ENCODE peak calls at places on chromosomes 11 and 22, in ten cellular contexts. U is HCT116, B is A549, Q is IMR-90, A is GM23338, R is K562, Y is GM23248, S is OCI-LY7, I is fibroblast of lung, L is neural progenitor cell. X is an unnamed sample.

GRCh38 chr11:27806122-27806521 is 105.9 kb upstream of the BDNF start:
- DNase-seq in U (no peak), B (no peak), Q (no peak), A (peak; percentile 35), R (peak; percentile 6), Y (no peak), S (no peak), I (no peak), L (peak; percentile 26), X (no peak)

GRCh38 chr22:45604239-45604711 is 67.4 kb upstream of the ATXN10 start:
- DNase-seq in U (no peak), B (peak; percentile 85), Q (peak; percentile 48), A (no peak), R (no peak), Y (peak; percentile 68), S (no peak), I (no peak), L (no peak), X (no peak)

GRCh38 chr11:59207988-59208432 is 4.7 kb downstream of the MPEG1 start:
- DNase-seq in U (no peak), B (peak; percentile 17), Q (peak; percentile 91), A (peak; percentile 81), R (peak; percentile 38), Y (peak; percentile 77), S (peak; percentile 68), I (peak; percentile 72), L (peak; percentile 62), X (peak; percentile 69)

GRCh38 chr22:50705851-50706351 is 32.1 kb upstream of the ACR start:
- DNase-seq in U (no peak), B (no peak), Q (no peak), A (no peak), R (no peak), Y (no peak), S (no peak), I (no peak), L (no peak), X (no peak)

GRCh38 chr22:44686873-44687600 is 15.0 kb upstream of the PRR5 start:
- DNase-seq in U (no peak), B (no peak), Q (peak; percentile 81), A (no peak), R (no peak), Y (no peak), S (no peak), I (peak; percentile 55), L (no peak), X (no peak)

GRCh38 chr11:313787-314547 is at the start of gene IFITM1:
- DNase-seq in U (no peak), B (no peak), Q (peak; percentile 84), A (peak; percentile 87), R (peak; percentile 84), Y (peak; percentile 85), S (peak; percentile 73), I (peak; percentile 86), L (peak; percentile 60), X (peak; percentile 19)

GRCh38 chr11:36196476-36197099 is 92.6 kb downstream of the COMMD9 start:
- DNase-seq in U (no peak), B (no peak), Q (peak; percentile 7), A (no peak), R (no peak), Y (no peak), S (no peak), I (peak; percentile 33), L (peak; percentile 28), X (no peak)

GRCh38 chr11:131955901-131956300 is 585.5 kb downstream of the NTM start:
- DNase-seq in U (no peak), B (no peak), Q (no peak), A (peak; percentile 12), R (no peak), Y (no peak), S (no peak), I (peak; percentile 3), L (no peak), X (no peak)

GRCh38 chr22:35355744-35356420 is 25.0 kb upstream of the HMOX1 start:
- DNase-seq in U (no peak), B (no peak), Q (peak; percentile 23), A (no peak), R (no peak), Y (peak; percentile 45), S (no peak), I (peak; percentile 27), L (no peak), X (no peak)

GRCh38 chr22:35350539-35351503 is 30.1 kb upstream of the HMOX1 start:
- DNase-seq in U (peak; percentile 81), B (peak; percentile 85), Q (peak; percentile 89), A (peak; percentile 92), R (peak; percentile 87), Y (peak; percentile 97), S (peak; percentile 93), I (peak; percentile 91), L (peak; percentile 93), X (peak; percentile 81)

GRCh38 chr22:35354068-35354467 is 26.8 kb upstream of the HMOX1 start:
- DNase-seq in U (no peak), B (no peak), Q (no peak), A (no peak), R (no peak), Y (no peak), S (no peak), I (no peak), L (no peak), X (no peak)

GRCh38 chr22:35352214-35353111 is 28.4 kb upstream of the HMOX1 start:
- DNase-seq in U (no peak), B (peak; percentile 30), Q (no peak), A (peak; percentile 83), R (peak; percentile 19), Y (peak; percentile 45), S (peak; percentile 91), I (no peak), L (peak; percentile 74), X (peak; percentile 19)

DNA sequence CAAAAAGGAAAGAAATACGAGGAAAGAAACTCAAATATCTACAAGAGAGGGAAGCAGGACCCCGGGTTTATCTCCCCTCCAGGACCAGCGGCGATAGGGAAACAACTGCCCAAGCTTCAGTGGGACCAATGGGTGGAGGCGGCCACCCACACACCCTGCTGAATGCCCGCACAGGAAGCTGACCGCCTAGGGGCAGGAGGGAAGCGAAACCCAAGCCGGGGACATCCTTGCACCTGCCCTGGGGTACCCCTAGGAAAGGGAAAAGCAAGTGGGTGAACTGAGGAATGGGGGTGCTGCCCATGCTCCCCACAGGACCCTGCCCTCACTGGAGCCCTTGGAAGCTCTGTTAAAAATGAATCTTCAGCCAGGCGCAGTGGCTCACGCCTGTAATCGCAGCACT is 27.6 kb upstream of the HMOX1 start:
- DNase-seq in U (no peak), B (no peak), Q (no peak), A (no peak), R (no peak), Y (no peak), S (peak; percentile 46), I (no peak), L (no peak), X (no peak)
- H3K4me2 ChIP-seq in U (no peak overlapping the region), B (no peak overlapping the region), Q (no peak overlapping the region), A (no peak overlapping the region), R (no peak overlapping the region), Y (no peak overlapping the region), S (peak overlapping the region; percentile 88), I (no peak overlapping the region), L (no peak overlapping the region), X (no peak overlapping the region)

DNA sequence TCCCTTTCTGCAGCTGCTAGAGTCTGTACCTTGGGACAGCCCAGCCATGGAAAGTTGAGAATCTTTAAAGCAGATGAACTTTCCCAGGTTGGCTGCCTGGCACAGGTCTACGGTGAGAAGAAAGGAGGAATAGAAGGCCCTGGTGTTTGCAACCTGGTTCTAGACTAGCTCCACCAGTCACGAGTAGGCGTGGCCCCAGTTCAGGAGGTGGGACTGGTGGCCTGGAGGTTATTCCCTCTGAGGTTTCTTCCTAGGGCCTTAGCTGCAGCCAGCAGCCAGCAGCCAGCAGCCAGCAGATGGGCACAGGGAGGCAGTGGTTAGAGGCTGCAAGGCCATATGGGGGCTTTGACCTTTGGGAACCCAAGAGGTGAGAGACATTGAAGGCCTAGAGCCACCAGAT is 40.9 kb downstream of the PRDM11 start:
- DNase-seq in U (no peak), B (no peak), Q (no peak), A (no peak), R (no peak), Y (no peak), S (no peak), I (no peak), L (no peak), X (no peak)
- H3K4me3 ChIP-seq in U (no peak overlapping the region), B (no peak overlapping the region), Q (no peak overlapping the region), A (no peak overlapping the region), R (no peak overlapping the region), Y (no peak overlapping the region), S (no peak overlapping the region), I (no peak overlapping the region), L (no peak overlapping the region), X (no peak overlapping the region)

GRCh38 chr22:19574247-19574646 is 50.0 kb upstream of the CLDN5 start:
- DNase-seq in U (no peak), B (no peak), Q (no peak), A (no peak), R (peak; percentile 41), Y (no peak), S (no peak), I (no peak), L (no peak), X (no peak)

GRCh38 chr22:19577422-19577966 is 53.3 kb upstream of the CLDN5 start:
- DNase-seq in U (no peak), B (no peak), Q (no peak), A (peak; percentile 24), R (peak; percentile 44), Y (no peak), S (no peak), I (no peak), L (no peak), X (no peak)

GRCh38 chr22:19578180-19579004 is 54.2 kb upstream of the CLDN5 start:
- DNase-seq in U (no peak), B (no peak), Q (no peak), A (no peak), R (peak; percentile 80), Y (no peak), S (no peak), I (no peak), L (no peak), X (no peak)

GRCh38 chr22:19579113-19579811 is 55.1 kb upstream of the CLDN5 start:
- DNase-seq in U (no peak), B (no peak), Q (no peak), A (no peak), R (peak; percentile 46), Y (no peak), S (peak; percentile 14), I (peak; percentile 4), L (no peak), X (peak; percentile 35)

DNA sequence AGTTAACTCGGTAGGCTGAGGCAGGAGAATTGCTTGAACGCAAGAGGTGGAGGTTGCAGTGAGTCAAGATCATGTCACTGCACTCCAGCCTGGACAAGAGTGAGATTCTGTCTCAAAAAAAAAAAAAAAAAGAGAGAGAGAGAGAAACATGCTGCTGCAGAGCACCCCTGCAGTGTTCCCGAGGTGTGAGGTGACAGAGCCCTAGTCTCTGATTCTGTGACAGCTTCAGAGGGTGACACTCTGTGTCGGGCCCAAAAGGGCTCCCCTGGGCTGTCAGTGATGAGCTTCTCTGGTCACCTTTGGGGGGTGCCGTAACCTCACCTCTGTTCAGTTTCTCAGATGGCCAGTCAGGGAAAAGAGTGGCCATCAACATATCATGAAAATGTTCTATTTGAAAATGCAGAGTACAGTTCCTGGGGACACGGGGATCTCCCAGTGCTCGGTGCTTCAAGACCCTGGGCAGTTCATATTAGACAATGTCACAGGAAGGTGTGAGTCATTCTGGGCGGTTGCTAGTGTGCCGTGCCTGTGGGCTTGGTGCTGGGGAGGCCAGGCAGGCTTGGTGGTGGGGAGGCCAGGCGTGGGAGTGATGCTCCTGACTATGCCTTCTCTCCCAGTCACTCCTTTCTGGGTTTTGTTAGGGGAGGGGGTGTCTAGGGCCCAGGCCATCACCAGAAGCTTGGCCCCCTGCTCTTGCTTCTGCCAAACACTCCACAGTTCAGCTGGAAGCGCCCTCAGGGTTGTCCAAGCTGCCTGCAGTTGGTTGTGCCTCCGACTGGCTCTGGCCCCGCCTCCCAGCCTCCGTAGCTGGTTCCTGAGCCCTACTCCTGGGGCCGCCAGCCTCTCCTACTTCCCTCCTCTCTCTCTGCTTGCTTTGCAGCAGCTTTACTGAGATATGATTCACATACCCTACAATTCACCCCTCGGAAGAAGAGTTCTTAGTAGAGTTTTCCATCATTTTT is 52.5 kb upstream of the CLDN5 start:
- DNase-seq in U (no peak), B (no peak), Q (peak; percentile 69), A (peak; percentile 33), R (peak; percentile 86), Y (peak; percentile 87), S (peak; percentile 4), I (peak; percentile 15), L (peak; percentile 27), X (peak; percentile 56)
- H3K4me2 ChIP-seq in U (peak overlapping the region; percentile 34), B (no peak overlapping the region), Q (peak overlapping the region; percentile 25), A (no peak overlapping the region), R (peak overlapping the region; percentile 8), Y (peak overlapping the region; percentile 58), S (no peak overlapping the region), I (peak overlapping the region; percentile 44), L (no peak overlapping the region), X (peak overlapping the region; percentile 81)

GRCh38 chr11:75582461-75582934 is 20.4 kb downstream of the SERPINH1 start:
- DNase-seq in U (no peak), B (no peak), Q (no peak), A (no peak), R (no peak), Y (no peak), S (no peak), I (no peak), L (no peak), X (no peak)
- H3K4me3 ChIP-seq in U (no peak overlapping the region), B (peak overlapping the region; percentile 49), Q (peak overlapping the region; percentile 65), A (peak overlapping the region; percentile 92), R (no peak overlapping the region), Y (peak overlapping the region; percentile 75), S (no peak overlapping the region), I (peak overlapping the region; percentile 57), L (no peak overlapping the region), X (peak overlapping the region; percentile 85)

X was measured in PC-3.